ENCODE peak calls at places on chromosomes 11 and 22, in eight cellular contexts. G is psoas muscle; A is activated T-cell treated with anti-CD3 and anti-CD28 coated beads for 1 hour; Q is non-pigmented ciliary epithelial cell; Z is WTC11; H is occipital lobe; D is effector CD4-positive, alpha-beta T cell; T is right atrium auricular region. Y is an unnamed sample.

GRCh38 chr22:46564084-46564714 is 26.8 kb upstream of the CELSR1 start:
- DNase-seq in Q (no peak), D (no peak), Z (no peak), T (no peak), A (no peak), G (no peak), H (no peak), Y (no peak)

GRCh38 chr11:84819128-84819527 is 808.0 kb downstream of the DLG2 start:
- DNase-seq in A (no peak), D (no peak), Q (no peak), H (no peak), T (no peak), G (no peak), Z (no peak), Y (no peak)

GRCh38 chr11:133576351-133576750 is 44.0 kb upstream of the OPCML start:
- DNase-seq in D (no peak), Z (peak; percentile 86), Q (no peak), H (no peak), A (no peak), G (no peak), T (no peak), Y (no peak)

GRCh38 chr11:11416502-11416901 is 63.5 kb upstream of the CSNK2A3 start:
- DNase-seq in Z (no peak), A (no peak), D (no peak), T (no peak), H (no peak), Q (no peak), G (no peak), Y (peak; percentile 11)

GRCh38 chr11:60155928-60156327 is 27.0 kb downstream of the MS4A6A start:
- DNase-seq in Q (no peak), Z (no peak), A (no peak), G (no peak), T (no peak), D (no peak), H (no peak), Y (no peak)

GRCh38 chr11:113728814-113729213 is 22.7 kb upstream of the TMPRSS5 start:
- DNase-seq in A (no peak), T (no peak), Z (no peak), H (no peak), G (no peak), D (no peak), Q (no peak), Y (no peak)

GRCh38 chr11:2096001-2096918 is 42.9 kb downstream of the IGF2 start:
- DNase-seq in T (no peak), G (no peak), Z (no peak), H (no peak), A (no peak), Q (no peak), D (no peak), Y (no peak)

GRCh38 chr11:613369-613968 is 2.3 kb downstream of the IRF7 start:
- DNase-seq in A (peak; percentile 83), H (no peak), Z (peak; percentile 82), T (no peak), G (no peak), Q (no peak), D (peak; percentile 85), Y (no peak)

GRCh38 chr11:32186118-32186517 is 95.2 kb downstream of the RCN1 start:
- DNase-seq in D (no peak), G (no peak), T (no peak), H (no peak), Q (no peak), A (no peak), Z (no peak), Y (no peak)

GRCh38 chr11:64242920-64243854 is 2.3 kb downstream of the FKBP2 start:
- DNase-seq in A (no peak), T (no peak), Z (no peak), H (no peak), D (no peak), Q (no peak), G (no peak), Y (no peak)

GRCh38 chr11:133918606-133919260 is 38.0 kb downstream of the IGSF9B start:
- DNase-seq in A (no peak), H (no peak), Q (no peak), T (no peak), G (no peak), Z (no peak), D (no peak), Y (no peak)

GRCh38 chr11:62129610-62130497 is 6.0 kb downstream of the INCENP start:
- DNase-seq in Z (no peak), T (no peak), Q (no peak), A (no peak), D (no peak), G (no peak), H (no peak), Y (no peak)

GRCh38 chr22:29947410-29948387 is 64.7 kb downstream of the MTMR3 start:
- DNase-seq in D (no peak), A (no peak), G (no peak), Z (no peak), T (no peak), H (no peak), Q (peak; percentile 17), Y (peak; percentile 11)

GRCh38 chr11:100808904-100809491 is 121.9 kb downstream of the ARHGAP42 start:
- DNase-seq in A (no peak), Q (peak; percentile 55), Z (no peak), T (no peak), H (no peak), G (no peak), D (no peak), Y (no peak)

GRCh38 chr11:115745545-115746265 is 241.5 kb upstream of the CADM1 start:
- DNase-seq in Z (no peak), D (no peak), G (peak; percentile 45), Q (no peak), A (no peak), H (no peak), T (peak; percentile 76), Y (no peak)

GRCh38 chr11:94544832-94545640 is 1.3 kb downstream of the FUT4 start:
- DNase-seq in Z (peak; percentile 56), A (no peak), T (no peak), Q (no peak), H (no peak), D (no peak), G (peak; percentile 37), Y (no peak)

GRCh38 chr11:495537-495931 is 11.5 kb downstream of the RNH1 start:
- DNase-seq in G (no peak), H (no peak), Z (no peak), Q (no peak), A (no peak), T (no peak), D (no peak), Y (no peak)

GRCh38 chr11:62918531-62918930 is 2.6 kb downstream of the CHRM1 start:
- DNase-seq in T (no peak), D (no peak), Q (no peak), A (no peak), Z (no peak), G (no peak), H (no peak), Y (no peak)

GRCh38 chr22:23579280-23579679 is 810 bp downstream of the IGLL1 start:
- DNase-seq in G (no peak), Z (no peak), H (no peak), T (no peak), D (no peak), Q (no peak), A (no peak), Y (no peak)

GRCh38 chr11:7673724-7674434 is 579 bp upstream of the CYB5R2 start:
- DNase-seq in T (no peak), Z (peak; percentile 77), H (no peak), G (peak; percentile 40), Q (no peak), D (no peak), A (no peak), Y (no peak)

GRCh38 chr22:17411213-17411612 is 42.0 kb downstream of the CECR2 start:
- DNase-seq in A (no peak), Q (no peak), H (no peak), D (no peak), G (no peak), Z (no peak), T (no peak), Y (no peak)

GRCh38 chr11:47409440-47410403 is 1.3 kb downstream of the SLC39A13 start:
- DNase-seq in D (no peak), Q (no peak), G (no peak), T (no peak), A (no peak), Z (no peak), H (no peak), Y (no peak)

GRCh38 chr11:76313913-76314740 is 66.8 kb downstream of the THAP12 start:
- DNase-seq in T (no peak), H (no peak), G (peak; percentile 39), D (no peak), Q (no peak), A (no peak), Z (peak; percentile 64), Y (no peak)

GRCh38 chr22:26328221-26328620 is 100.8 kb upstream of the ASPHD2 start:
- DNase-seq in H (no peak), G (no peak), A (no peak), Q (no peak), Z (no peak), T (no peak), D (no peak), Y (no peak)

GRCh38 chr11:135075740-135076139 is 663.7 kb upstream of the B3GAT1 start:
- DNase-seq in Z (peak; percentile 92), T (no peak), D (peak; percentile 9), H (no peak), Q (no peak), G (peak; percentile 48), A (peak; percentile 22), Y (no peak)

GRCh38 chr11:76339217-76339616 is 41.7 kb downstream of the THAP12 start:
- DNase-seq in T (peak; percentile 84), H (no peak), A (no peak), G (peak; percentile 78), D (no peak), Z (no peak), Q (no peak), Y (peak; percentile 73)

GRCh38 chr11:22930816-22931594 is 70.7 kb upstream of the CCDC179 start:
- DNase-seq in H (no peak), Q (no peak), D (no peak), T (no peak), A (no peak), Z (no peak), G (no peak), Y (no peak)

Y was measured in skeletal muscle cell.